ENCODE peak calls at places on chromosome 13, in five cellular contexts. M is A549, I is Panc1, K is right lobe of liver, B is A673. J is an unnamed sample.
A peak's percentile ranks its signal among the peaks of the same experiment; 100 is the strongest.

GRCh38 chr13:110365876-110366275 is 58.8 kb downstream of the COL4A2 start:
- DNase-seq in M (no peak), I (no peak), K (no peak), B (no peak), J (no peak)

GRCh38 chr13:101150998-101151397 is 265.3 kb downstream of the NALCN start:
- DNase-seq in M (no peak), I (no peak), K (no peak), B (peak; percentile 28), J (no peak)

GRCh38 chr13:67043901-67044300 is 186.2 kb downstream of the PCDH9 start:
- DNase-seq in M (no peak), I (no peak), K (no peak), B (no peak), J (no peak)

GRCh38 chr13:71339736-71340135 is 527.3 kb downstream of the DACH1 start:
- DNase-seq in M (no peak), I (no peak), K (no peak), B (no peak), J (no peak)

GRCh38 chr13:49954674-49955455 is 18.7 kb upstream of the SPRYD7 start:
- DNase-seq in M (no peak), I (no peak), K (no peak), B (no peak), J (no peak)

GRCh38 chr13:42836930-42837329 is 55.5 kb downstream of the FAM216B start:
- DNase-seq in M (peak; percentile 3), I (no peak), K (peak; percentile 53), B (peak; percentile 4), J (no peak)

GRCh38 chr13:98274921-98275487 is 97.9 kb upstream of the RNF113B start:
- DNase-seq in M (no peak), I (no peak), K (no peak), B (no peak), J (no peak)

GRCh38 chr13:20696073-20696472 is 7.4 kb upstream of the IL17D start:
- DNase-seq in M (no peak), I (no peak), K (no peak), B (peak; percentile 59), J (no peak)

GRCh38 chr13:98482476-98483444 is 94.1 kb downstream of the STK24 start:
- DNase-seq in M (no peak), I (peak; percentile 5), K (peak; percentile 93), B (no peak), J (no peak)

GRCh38 chr13:40388617-40389016 is 277.8 kb downstream of the FOXO1 start:
- DNase-seq in M (no peak), I (no peak), K (no peak), B (no peak), J (peak; percentile 77)

GRCh38 chr13:94192576-94192975 is 286.9 kb downstream of the DCT start:
- DNase-seq in M (no peak), I (no peak), K (peak; percentile 56), B (peak; percentile 80), J (no peak)
- TF ChIP-seq CTCF in M (peak; percentile 27), I (peak; percentile 42), K (peak; percentile 61), B (peak; percentile 74), J (peak; percentile 45)

DNA sequence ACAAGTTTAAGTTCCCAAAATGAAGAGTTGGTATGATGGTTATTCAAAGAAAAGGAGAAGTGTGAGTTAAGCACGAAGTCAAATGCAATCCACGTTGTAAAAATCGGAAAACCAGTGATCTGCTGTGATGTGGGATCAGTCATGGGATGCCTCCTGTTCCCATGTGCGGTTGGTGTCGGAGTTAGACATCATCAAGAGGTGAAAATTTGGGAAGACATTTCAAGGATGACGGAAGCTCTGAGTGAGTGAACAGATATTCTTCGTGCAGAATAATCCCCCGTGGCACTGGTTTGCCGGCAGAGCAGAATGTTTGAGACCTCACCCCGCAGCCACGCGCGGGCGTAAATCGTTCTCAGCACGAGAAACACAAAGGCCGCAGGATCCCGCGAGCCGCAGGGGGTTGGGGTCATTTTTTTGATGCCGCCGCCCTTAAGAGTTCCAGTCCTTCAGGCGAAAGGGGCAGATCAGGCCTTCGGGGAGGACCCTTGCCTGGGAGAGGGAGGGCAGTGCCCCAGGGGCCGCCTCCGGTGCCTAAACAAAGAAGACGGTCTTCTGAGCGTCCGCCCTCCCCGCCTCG is 13.7 kb upstream of the SOX1 start:
- DNase-seq in M (no peak), I (no peak), K (no peak), B (no peak), J (no peak)
- H3K4me3 ChIP-seq in M (no peak overlapping the region), I (no peak overlapping the region), K (no peak overlapping the region), B (no peak overlapping the region), J (no peak overlapping the region)

DNA sequence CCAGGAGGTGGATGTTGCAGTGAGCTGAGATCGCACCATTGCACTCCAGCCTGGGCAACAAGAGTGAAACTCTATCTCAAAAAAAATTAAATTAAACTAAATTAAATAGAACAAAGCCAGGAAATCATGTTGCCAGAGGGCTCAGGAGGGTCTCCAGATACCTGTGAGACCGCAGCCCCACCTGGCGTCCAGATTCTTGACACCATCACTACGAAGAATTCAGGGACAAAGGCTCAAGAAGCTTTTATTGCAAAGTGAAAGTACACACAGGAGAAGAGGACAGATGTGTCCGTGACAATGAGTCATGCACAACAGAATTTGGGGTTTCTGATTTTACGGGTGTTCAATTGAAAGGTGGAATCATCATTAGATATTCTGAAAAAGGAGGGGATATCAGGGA is 76.6 kb downstream of the STOML3 start:
- DNase-seq in M (no peak), I (no peak), K (no peak), B (no peak), J (no peak)
- TF ChIP-seq CTCF in M (no peak), I (no peak), K (no peak), B (no peak), J (no peak)

DNA sequence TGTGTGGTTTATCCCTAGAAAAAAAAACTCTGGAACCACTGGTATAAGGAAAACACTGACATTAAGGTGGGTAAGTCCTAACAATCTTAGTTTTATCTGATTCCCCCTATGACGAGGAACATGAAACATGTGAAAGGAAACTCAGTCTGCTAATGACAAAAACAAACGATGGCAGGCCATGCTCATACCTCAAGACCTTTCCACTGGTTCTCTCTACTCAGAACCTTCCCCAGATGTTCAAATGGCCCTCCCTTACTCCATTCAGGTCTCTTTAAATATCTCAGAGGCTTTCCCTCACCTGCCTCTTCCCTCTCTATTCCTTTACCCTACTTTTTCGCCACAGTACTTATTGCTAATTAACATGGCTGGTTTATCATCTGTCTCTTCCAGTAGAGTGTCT is 1.6 kb downstream of the TUBGCP3 start:
- DNase-seq in M (no peak), I (no peak), K (no peak), B (no peak), J (no peak)
- H3K4me3 ChIP-seq in M (no peak overlapping the region), I (peak overlapping the region; percentile 81), K (no peak overlapping the region), B (peak overlapping the region; percentile 100), J (peak overlapping the region; percentile 90)

GRCh38 chr13:73417012-73417615 is 358.3 kb downstream of the KLF5 start:
- DNase-seq in M (peak; percentile 5), I (no peak), K (no peak), B (peak; percentile 48), J (no peak)
- TF ChIP-seq CTCF in M (peak; percentile 27), I (peak; percentile 37), K (peak; percentile 50), B (peak; percentile 57), J (peak; percentile 17)

J was measured in GM12864.